ENCODE peak calls at places on chromosomes 4 and X, in ten cellular contexts. Q, B, I, V, K, S, E, D, N and G are unnamed samples.

GRCh38 chr4:65033899-65034298 is 624.6 kb upstream of the TECRL start:
- DNase-seq in S (no peak), B (no peak), V (no peak), K (no peak), E (no peak), Q (no peak), N (no peak), I (no peak), D (no peak), G (no peak)

GRCh38 chrX:42536286-42536685 is 241.7 kb downstream of the PPP1R2C start:
- DNase-seq in I (no peak), V (no peak), B (no peak), K (no peak), S (no peak), N (no peak), Q (no peak), D (no peak), E (no peak), G (no peak)

GRCh38 chrX:74449937-74450330 is 28.6 kb downstream of the SLC16A2 start:
- DNase-seq in I (no peak), K (no peak), E (no peak), N (no peak), S (no peak), D (no peak), Q (no peak), B (no peak), V (no peak), G (no peak)

GRCh38 chrX:13638021-13638420 is 14.9 kb upstream of the TCEANC start:
- DNase-seq in D (no peak), I (no peak), Q (no peak), E (no peak), K (no peak), B (no peak), V (no peak), S (no peak), N (no peak), G (no peak)

GRCh38 chrX:50436797-50437196 is 33.8 kb downstream of the DGKK start:
- DNase-seq in S (no peak), N (no peak), D (no peak), E (no peak), V (no peak), B (no peak), Q (no peak), K (no peak), I (no peak), G (no peak)

GRCh38 chr4:61866357-61867030 is 666.4 kb downstream of the ADGRL3 start:
- DNase-seq in K (no peak), B (no peak), I (no peak), E (no peak), N (no peak), D (no peak), V (no peak), S (no peak), Q (no peak), G (no peak)

GRCh38 chr4:140748171-140748570 is 8.0 kb downstream of the TBC1D9 start:
- DNase-seq in D (no peak), I (no peak), K (no peak), E (no peak), Q (no peak), B (no peak), S (no peak), V (no peak), N (no peak), G (no peak)

GRCh38 chr4:72895408-72895807 is 174.1 kb downstream of the COX18 start:
- DNase-seq in Q (no peak), I (no peak), S (no peak), N (no peak), V (no peak), B (no peak), E (no peak), D (no peak), K (no peak), G (no peak)

GRCh38 chr4:170386511-170386910 is 296.8 kb upstream of the AADAT start:
- DNase-seq in E (no peak), Q (no peak), D (no peak), S (no peak), V (no peak), K (no peak), I (no peak), B (no peak), N (no peak), G (no peak)

GRCh38 chrX:114905251-114905650 is 112.2 kb downstream of the IL13RA2 start:
- DNase-seq in K (no peak), D (no peak), E (no peak), I (no peak), N (no peak), V (no peak), Q (no peak), B (no peak), S (no peak), G (no peak)

GRCh38 chrX:153956044-153956907 is 11.8 kb upstream of the RENBP start:
- DNase-seq in B (no peak), S (no peak), Q (no peak), D (no peak), E (no peak), K (no peak), N (no peak), V (no peak), I (no peak), G (no peak)

GRCh38 chrX:153955451-153955732 is 10.9 kb upstream of the RENBP start:
- DNase-seq in B (no peak), Q (no peak), D (no peak), K (no peak), S (no peak), E (no peak), N (no peak), I (no peak), V (no peak), G (no peak)

GRCh38 chrX:153953342-153953830 is 8.9 kb upstream of the RENBP start:
- DNase-seq in N (no peak), E (peak; percentile 77), B (no peak), Q (peak; percentile 75), D (peak; percentile 92), K (peak; percentile 93), I (peak; percentile 81), V (peak; percentile 66), S (peak; percentile 96), G (no peak)

GRCh38 chrX:153953892-153954617 is 9.6 kb upstream of the RENBP start:
- DNase-seq in I (no peak), B (no peak), E (no peak), N (no peak), K (no peak), S (no peak), V (no peak), D (no peak), Q (no peak), G (no peak)

DNA sequence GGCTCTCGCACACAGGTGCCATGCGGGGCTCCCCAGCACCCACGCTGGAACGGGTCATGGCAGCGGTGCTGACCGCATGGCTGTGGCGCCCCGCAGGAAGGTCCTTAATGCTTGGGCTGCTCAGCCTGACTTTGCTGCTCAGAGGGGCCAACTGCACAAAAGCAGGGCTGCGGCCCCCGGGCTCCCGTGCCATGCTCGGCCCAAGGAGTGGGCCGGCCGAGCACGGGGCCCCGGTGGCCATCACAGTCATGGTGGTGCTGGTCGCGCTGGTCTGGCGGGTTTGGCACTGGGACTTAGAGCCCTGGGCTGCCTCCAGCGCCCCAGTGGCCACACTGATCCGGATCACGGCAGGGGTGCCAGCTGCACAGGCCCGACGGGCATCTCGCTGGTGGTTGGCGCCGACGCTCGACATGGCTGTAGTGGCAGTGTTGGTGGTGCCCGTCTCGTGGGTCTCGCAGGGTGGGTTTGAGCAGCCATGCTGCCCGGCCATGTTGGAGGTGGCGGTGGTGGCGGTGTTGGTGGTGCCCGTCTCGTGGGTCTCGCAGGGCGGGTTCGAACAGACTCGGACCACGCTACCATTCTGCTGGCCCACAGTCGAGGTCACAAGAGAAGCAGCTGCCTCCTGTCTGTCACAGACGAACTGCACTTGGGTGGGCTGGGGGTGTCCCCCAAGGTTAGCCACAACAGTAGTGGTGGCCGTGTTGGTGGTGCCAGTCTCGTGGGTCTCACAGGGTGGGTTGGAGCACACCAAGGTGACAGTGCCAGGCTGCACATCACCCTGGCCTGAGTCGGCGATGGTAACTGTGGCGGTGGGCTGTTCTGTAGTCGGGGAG is 10.4 kb upstream of the RENBP start:
- DNase-seq in S (no peak), D (no peak), Q (no peak), N (no peak), B (no peak), E (no peak), V (no peak), I (no peak), K (no peak), G (no peak)
- TF ChIP-seq POLR2A in S (no peak), D (no peak), Q (no peak), N (no peak), B (no peak), E (no peak), V (no peak), I (no peak), K (no peak), G (no peak)

GRCh38 chr4:54986095-54986846 is 139.1 kb downstream of the KDR start:
- DNase-seq in I (no peak), Q (no peak), S (no peak), E (no peak), N (no peak), V (no peak), D (no peak), K (no peak), B (no peak), G (no peak)
- TF ChIP-seq POLR2AphosphoS5 in I (no peak), Q (no peak), S (no peak), E (no peak), N (no peak), V (no peak), D (no peak), K (no peak), B (no peak), G (no peak)

DNA sequence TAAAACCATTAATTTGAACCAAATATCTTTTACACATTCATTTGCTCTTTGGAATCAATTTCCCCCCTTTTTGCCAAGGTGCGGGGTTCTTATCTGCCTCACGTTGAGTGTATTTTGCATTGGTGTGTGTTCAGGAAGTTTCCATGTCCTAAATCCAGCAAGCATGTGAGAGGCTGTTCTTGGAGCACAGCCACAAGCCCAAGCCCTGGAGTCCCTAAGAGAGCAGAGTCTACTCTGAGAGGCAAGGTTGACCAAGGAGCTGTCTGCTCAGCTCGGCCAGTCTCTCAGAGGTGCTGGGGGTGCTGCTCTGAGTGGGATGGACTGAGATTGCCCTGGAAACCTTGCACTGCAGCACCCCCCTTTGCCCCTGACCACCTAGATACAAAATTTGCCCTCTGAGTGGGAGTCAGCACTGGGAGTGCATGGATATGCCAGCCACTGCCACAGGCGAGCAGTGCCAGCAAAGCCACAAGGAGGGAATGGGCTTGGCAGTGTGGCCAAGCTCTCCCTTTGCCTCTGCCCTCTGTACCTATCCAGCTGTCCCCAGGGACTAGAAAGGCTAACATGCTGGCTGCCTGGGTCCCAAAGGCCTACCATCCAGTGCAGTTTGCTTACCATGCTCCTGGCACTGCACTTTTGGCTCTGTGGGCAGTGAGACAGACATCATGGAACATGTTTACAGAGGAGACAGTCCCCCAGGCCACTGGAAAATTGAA is 20.5 kb upstream of the FAM193A start:
- DNase-seq in K (peak; percentile 76), N (no peak), E (no peak), Q (peak; percentile 29), V (no peak), S (no peak), I (no peak), B (no peak), D (no peak), G (no peak)
- TF ChIP-seq POLR2A in K (no peak), N (no peak), E (no peak), Q (no peak), V (no peak), S (peak; percentile 42), I (no peak), B (no peak), D (no peak), G (no peak)

DNA sequence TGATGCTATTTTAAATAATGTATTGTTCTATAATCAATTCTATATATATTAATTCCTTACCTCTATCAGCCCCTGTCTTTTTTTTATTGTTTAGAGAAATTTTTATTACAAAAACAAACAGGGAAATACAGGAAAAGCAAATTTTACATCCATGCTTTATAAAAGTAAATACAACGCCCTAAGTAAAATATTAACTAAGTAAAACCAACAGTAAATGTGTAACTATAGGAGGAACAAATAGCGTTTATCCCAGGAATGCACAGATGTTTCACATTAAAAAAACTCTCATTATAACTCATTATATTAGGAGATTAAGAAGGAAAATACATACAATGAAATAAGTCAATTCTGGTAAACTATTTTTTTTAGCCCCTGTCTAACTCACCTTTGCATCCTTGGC is 8.2 kb upstream of the ITM2A start:
- DNase-seq in E (no peak), D (no peak), Q (no peak), K (no peak), V (no peak), I (no peak), N (no peak), B (no peak), S (no peak), G (no peak)
- TF ChIP-seq POLR2AphosphoS5 in E (no peak), D (no peak), Q (no peak), K (no peak), V (no peak), I (no peak), N (no peak), B (no peak), S (no peak), G (no peak)